ENCODE peak calls at places on chromosomes 1 and 21, in five cellular contexts. W is A673, E is transverse colon, P is colonic mucosa, Z is kidney. I is an unnamed sample.
A peak's percentile ranks its signal among the peaks of the same experiment; 100 is the strongest.

GRCh38 chr1:159598196-159598595 is 10.6 kb downstream of the APCS start:
- DNase-seq in Z (no peak), P (no peak), W (no peak), E (no peak), I (no peak)

GRCh38 chr1:116679091-116679827 is 11.7 kb upstream of the IGSF3 start:
- DNase-seq in E (no peak), W (no peak), Z (no peak), P (no peak), I (peak; percentile 56)

GRCh38 chr1:175481126-175482071 is 262.0 kb downstream of the TNR start:
- DNase-seq in P (no peak), Z (no peak), W (peak; percentile 51), E (no peak), I (no peak)

GRCh38 chr1:216034506-216034905 is 388.7 kb downstream of the USH2A start:
- DNase-seq in P (no peak), Z (no peak), W (peak; percentile 31), E (no peak), I (peak; percentile 82)

GRCh38 chr1:11649624-11650330 is 4.5 kb downstream of the FBXO2 start:
- DNase-seq in E (no peak), Z (peak; percentile 59), W (no peak), P (no peak), I (no peak)

GRCh38 chr1:62401034-62401433 is 35.8 kb upstream of the USP1 start:
- DNase-seq in W (peak; percentile 86), P (no peak), E (no peak), Z (no peak), I (no peak)

GRCh38 chr1:85224734-85225623 is 24.2 kb upstream of the SYDE2 start:
- DNase-seq in Z (no peak), E (peak; percentile 72), P (peak; percentile 78), W (no peak), I (peak; percentile 89)

GRCh38 chr1:61993331-61993961 is 201.2 kb upstream of the L1TD1 start:
- DNase-seq in E (no peak), Z (no peak), P (no peak), W (peak; percentile 95), I (no peak)

GRCh38 chr1:181181792-181182585 is 93.5 kb downstream of the IER5 start:
- DNase-seq in P (no peak), Z (no peak), E (no peak), W (no peak), I (peak; percentile 52)

GRCh38 chr1:212667223-212668139 is 32.2 kb downstream of the BATF3 start:
- DNase-seq in W (peak; percentile 86), Z (no peak), E (peak; percentile 41), P (no peak), I (peak; percentile 78)

GRCh38 chr1:237205400-237206064 is 163.5 kb downstream of the RYR2 start:
- DNase-seq in P (peak; percentile 27), Z (peak; percentile 59), E (no peak), W (no peak), I (no peak)

GRCh38 chr1:10728595-10729410 is 67.6 kb downstream of the CASZ1 start:
- DNase-seq in E (no peak), P (no peak), Z (no peak), W (no peak), I (no peak)

GRCh38 chr21:38869946-38870345 is 64.2 kb downstream of the ETS2 start:
- DNase-seq in P (no peak), Z (no peak), E (no peak), W (no peak), I (no peak)

GRCh38 chr1:203207751-203208150 is 21.2 kb upstream of the CHI3L1 start:
- DNase-seq in W (peak; percentile 31), E (no peak), P (no peak), Z (no peak), I (no peak)

GRCh38 chr1:215599418-215599817 is 32.3 kb downstream of the KCTD3 start:
- DNase-seq in Z (no peak), E (no peak), W (peak; percentile 61), P (no peak), I (no peak)

GRCh38 chr1:183278736-183279591 is 92.9 kb downstream of the LAMC2 start:
- DNase-seq in W (peak; percentile 79), P (no peak), E (no peak), Z (no peak), I (peak; percentile 79)

GRCh38 chr1:19866758-19867157 is 15.4 kb upstream of the OTUD3 start:
- DNase-seq in Z (no peak), W (peak; percentile 84), P (no peak), E (no peak), I (no peak)

GRCh38 chr1:165434264-165434663 is 10.7 kb downstream of the RXRG start:
- DNase-seq in E (no peak), W (no peak), Z (no peak), P (no peak), I (peak; percentile 72)

GRCh38 chr21:46111193-46111571 is 13.3 kb downstream of the COL6A2 start:
- DNase-seq in P (no peak), W (no peak), E (no peak), Z (peak; percentile 64), I (peak; percentile 35)

GRCh38 chr1:218592688-218593087 is 247.6 kb downstream of the TGFB2 start:
- DNase-seq in E (no peak), P (no peak), W (peak; percentile 37), Z (no peak), I (no peak)

GRCh38 chr1:180253585-180254495 is 23.8 kb downstream of the LHX4 start:
- DNase-seq in W (no peak), E (no peak), P (no peak), Z (no peak), I (no peak)

GRCh38 chr1:174266476-174266875 is 107.2 kb downstream of the RABGAP1L start:
- DNase-seq in W (peak; percentile 82), E (no peak), Z (no peak), P (no peak), I (no peak)

GRCh38 chr1:44111861-44112260 is 6.8 kb upstream of the KLF17 start:
- DNase-seq in W (no peak), P (no peak), E (no peak), Z (no peak), I (no peak)

GRCh38 chr1:27412502-27412901 is 20.1 kb downstream of the GPR3 start:
- DNase-seq in P (no peak), W (no peak), E (no peak), Z (no peak), I (no peak)

GRCh38 chr1:204174958-204175357 is 8.8 kb upstream of the REN start:
- DNase-seq in P (no peak), Z (no peak), E (no peak), W (no peak), I (no peak)

GRCh38 chr1:79304131-79304530 is 297.6 kb upstream of the ADGRL4 start:
- DNase-seq in E (no peak), P (no peak), Z (no peak), W (no peak), I (no peak)

GRCh38 chr1:94863297-94863911 is 43.2 kb downstream of the SLC44A3 start:
- DNase-seq in P (no peak), E (no peak), W (no peak), Z (no peak), I (no peak)

GRCh38 chr21:36127250-36127904 is 7.5 kb upstream of the CBR3 start:
- DNase-seq in E (no peak), W (no peak), Z (no peak), P (no peak), I (peak; percentile 7)

GRCh38 chr1:12454406-12455391 is 163.3 kb downstream of the DHRS3 start:
- DNase-seq in W (no peak), Z (peak; percentile 87), P (no peak), E (no peak), I (no peak)

GRCh38 chr1:227885135-227885647 is 62.5 kb downstream of the WNT9A start:
- DNase-seq in P (peak; percentile 15), W (no peak), E (no peak), Z (no peak), I (no peak)

GRCh38 chr1:43711049-43711448 is 3.7 kb downstream of the ST3GAL3 start:
- DNase-seq in P (no peak), E (no peak), W (no peak), Z (no peak), I (no peak)

GRCh38 chr1:67313934-67314671 is 6.4 kb downstream of the IL12RB2 start:
- DNase-seq in W (no peak), Z (no peak), E (no peak), P (no peak), I (no peak)

GRCh38 chr1:67317803-67318202 is 10.1 kb downstream of the IL12RB2 start:
- DNase-seq in E (no peak), W (no peak), Z (no peak), P (no peak), I (no peak)

GRCh38 chr1:67314696-67315095 is 7.0 kb downstream of the IL12RB2 start:
- DNase-seq in W (no peak), E (no peak), Z (no peak), P (no peak), I (no peak)

GRCh38 chr1:67316180-67316902 is 8.7 kb downstream of the IL12RB2 start:
- DNase-seq in E (no peak), Z (no peak), W (no peak), P (no peak), I (no peak)

DNA sequence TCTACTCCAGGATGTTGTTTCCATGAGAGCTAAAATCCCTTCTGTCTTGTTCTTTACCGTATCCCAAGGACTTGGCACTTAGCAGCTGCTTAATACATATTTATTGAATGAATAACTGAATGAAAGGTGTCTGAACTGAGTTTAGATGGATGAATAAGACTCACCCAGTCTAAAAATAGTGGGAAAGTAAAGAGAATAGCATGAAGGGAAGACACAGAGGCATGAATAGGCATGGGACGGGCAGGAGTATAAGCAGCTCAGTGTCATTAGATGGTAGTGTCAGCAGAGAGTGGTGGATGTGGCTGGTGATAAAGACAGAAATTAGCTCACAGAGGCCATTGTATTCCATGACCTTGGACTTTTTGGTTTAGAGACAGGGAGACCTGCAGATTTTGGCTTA is 9.2 kb downstream of the IL12RB2 start:
- DNase-seq in W (no peak), Z (no peak), E (no peak), P (no peak), I (no peak)
- H3K4me3 ChIP-seq in W (no peak overlapping the region), Z (no peak overlapping the region), E (no peak overlapping the region), P (no peak overlapping the region), I (no peak overlapping the region)

GRCh38 chr1:53316742-53317650 is 10.9 kb downstream of the LRP8 start:
- DNase-seq in Z (peak; percentile 44), E (no peak), W (no peak), P (no peak), I (no peak)

GRCh38 chr1:53314606-53315005 is 13.3 kb downstream of the LRP8 start:
- DNase-seq in E (no peak), Z (peak; percentile 67), P (no peak), W (no peak), I (no peak)

GRCh38 chr1:53317651-53318539 is 10.0 kb downstream of the LRP8 start:
- DNase-seq in Z (peak; percentile 31), E (no peak), W (no peak), P (no peak), I (no peak)

GRCh38 chr1:53315456-53316048 is 12.3 kb downstream of the LRP8 start:
- DNase-seq in W (no peak), Z (peak; percentile 65), E (peak; percentile 41), P (no peak), I (no peak)

GRCh38 chr1:53316058-53316741 is 11.7 kb downstream of the LRP8 start:
- DNase-seq in E (peak; percentile 19), P (no peak), Z (peak; percentile 77), W (no peak), I (peak; percentile 69)
- TF ChIP-seq CTCF in E (no peak), P (no peak), Z (no peak), W (no peak), I (peak; percentile 61)

GRCh38 chr1:16155537-16156410 is at the start of gene EPHA2:
- DNase-seq in P (peak; percentile 96), E (peak; percentile 94), Z (peak; percentile 97), W (peak; percentile 95), I (peak; percentile 98)
- H3K4me3 ChIP-seq in P (peak within 1 kb of the TSS; percentile 62), E (peak within 1 kb of the TSS; percentile 80), Z (peak within 1 kb of the TSS; percentile 76), W (peak within 1 kb of the TSS; percentile 93), I (peak within 1 kb of the TSS; percentile 85)

GRCh38 chr1:155277896-155278688 is 829 bp downstream of the HCN3 start:
- DNase-seq in E (peak; percentile 74), P (peak; percentile 78), W (peak; percentile 64), Z (peak; percentile 88), I (peak; percentile 100)
- TF ChIP-seq CTCF in E (peak; percentile 26), P (peak; percentile 39), W (peak; percentile 39), Z (peak; percentile 1), I (peak; percentile 72)